ENCODE peak calls at places on chromosomes 4 and X, in six cellular contexts. One of them, this sample, is unnamed.

GRCh38 chr4:86963697-86964096 is 28.9 kb downstream of the AFF1 start:
- DNase-seq in BJ: no peak
- DNase-seq in CD4-positive, CD25-positive, alpha-beta regulatory T cell: no peak
- DNase-seq in ovary: no peak
- DNase-seq in Panc1: no peak
- DNase-seq in cardiac muscle cell: no peak
- DNase-seq in this sample: no peak

GRCh38 chr4:119490335-119490734 is 138.3 kb downstream of the PDE5A start:
- DNase-seq in cardiac muscle cell: peak
- DNase-seq in BJ: no peak
- DNase-seq in CD4-positive, CD25-positive, alpha-beta regulatory T cell: no peak
- DNase-seq in Panc1: peak
- DNase-seq in ovary: no peak
- DNase-seq in this sample: no peak

GRCh38 chr4:110005461-110006056 is 92.9 kb downstream of the EGF start:
- DNase-seq in ovary: no peak
- DNase-seq in Panc1: peak
- DNase-seq in CD4-positive, CD25-positive, alpha-beta regulatory T cell: peak
- DNase-seq in BJ: no peak
- DNase-seq in cardiac muscle cell: peak
- DNase-seq in this sample: peak

GRCh38 chr4:156419080-156419638 is 465.5 kb upstream of the CTSO start:
- DNase-seq in Panc1: no peak
- DNase-seq in cardiac muscle cell: no peak
- DNase-seq in ovary: no peak
- DNase-seq in BJ: no peak
- DNase-seq in CD4-positive, CD25-positive, alpha-beta regulatory T cell: no peak
- DNase-seq in this sample: no peak

GRCh38 chrX:47817421-47817820 is 19.3 kb upstream of the ZNF81 start:
- DNase-seq in Panc1: no peak
- DNase-seq in cardiac muscle cell: no peak
- DNase-seq in BJ: no peak
- DNase-seq in CD4-positive, CD25-positive, alpha-beta regulatory T cell: no peak
- DNase-seq in ovary: no peak
- DNase-seq in this sample: no peak

GRCh38 chr4:21512351-21512750 is 436.2 kb downstream of the KCNIP4 start:
- DNase-seq in CD4-positive, CD25-positive, alpha-beta regulatory T cell: no peak
- DNase-seq in Panc1: no peak
- DNase-seq in cardiac muscle cell: peak
- DNase-seq in BJ: peak
- DNase-seq in ovary: no peak
- DNase-seq in this sample: peak

GRCh38 chr4:54100607-54101189 is 735 bp downstream of the GSX2 start:
- DNase-seq in ovary: no peak
- DNase-seq in Panc1: no peak
- DNase-seq in BJ: no peak
- DNase-seq in cardiac muscle cell: no peak
- DNase-seq in CD4-positive, CD25-positive, alpha-beta regulatory T cell: no peak
- DNase-seq in this sample: no peak

GRCh38 chr4:31737419-31737818 is 1017.2 kb downstream of the PCDH7 start:
- DNase-seq in CD4-positive, CD25-positive, alpha-beta regulatory T cell: no peak
- DNase-seq in cardiac muscle cell: peak
- DNase-seq in Panc1: no peak
- DNase-seq in ovary: no peak
- DNase-seq in BJ: no peak
- DNase-seq in this sample: no peak

GRCh38 chr4:102725229-102725628 is 35.5 kb downstream of the MANBA start:
- DNase-seq in cardiac muscle cell: no peak
- DNase-seq in Panc1: no peak
- DNase-seq in CD4-positive, CD25-positive, alpha-beta regulatory T cell: no peak
- DNase-seq in BJ: no peak
- DNase-seq in ovary: no peak
- DNase-seq in this sample: no peak
- H3K4me3 ChIP-seq in cardiac muscle cell: no peak
- H3K4me3 ChIP-seq in Panc1: no peak
- H3K4me3 ChIP-seq in CD4-positive, CD25-positive, alpha-beta regulatory T cell: no peak
- H3K4me3 ChIP-seq in BJ: no peak
- H3K4me3 ChIP-seq in ovary: no peak
- H3K4me3 ChIP-seq in this sample: no peak

GRCh38 chrX:155215443-155216178 is 649 bp upstream of the VBP1 start:
- DNase-seq in BJ: no peak
- DNase-seq in cardiac muscle cell: no peak
- DNase-seq in Panc1: peak
- DNase-seq in ovary: no peak
- DNase-seq in CD4-positive, CD25-positive, alpha-beta regulatory T cell: peak
- DNase-seq in this sample: no peak
- H3K4me3 ChIP-seq in BJ: peak
- H3K4me3 ChIP-seq in cardiac muscle cell: peak
- H3K4me3 ChIP-seq in Panc1: peak
- H3K4me3 ChIP-seq in ovary: peak
- H3K4me3 ChIP-seq in CD4-positive, CD25-positive, alpha-beta regulatory T cell: peak
- H3K4me3 ChIP-seq in this sample: peak

GRCh38 chr4:151690164-151690856 is 70.5 kb downstream of the GATB start:
- DNase-seq in BJ: peak
- DNase-seq in CD4-positive, CD25-positive, alpha-beta regulatory T cell: no peak
- DNase-seq in Panc1: no peak
- DNase-seq in cardiac muscle cell: no peak
- DNase-seq in ovary: no peak
- DNase-seq in this sample: peak

GRCh38 chr4:151688785-151689043 is 72.1 kb downstream of the GATB start:
- DNase-seq in Panc1: no peak
- DNase-seq in ovary: no peak
- DNase-seq in cardiac muscle cell: no peak
- DNase-seq in CD4-positive, CD25-positive, alpha-beta regulatory T cell: no peak
- DNase-seq in BJ: no peak
- DNase-seq in this sample: no peak

GRCh38 chr4:151690884-151691283 is 69.9 kb downstream of the GATB start:
- DNase-seq in Panc1: no peak
- DNase-seq in ovary: no peak
- DNase-seq in CD4-positive, CD25-positive, alpha-beta regulatory T cell: no peak
- DNase-seq in cardiac muscle cell: no peak
- DNase-seq in BJ: no peak
- DNase-seq in this sample: peak

GRCh38 chr4:151688003-151688784 is 72.6 kb downstream of the GATB start:
- DNase-seq in Panc1: no peak
- DNase-seq in cardiac muscle cell: peak
- DNase-seq in BJ: no peak
- DNase-seq in ovary: no peak
- DNase-seq in CD4-positive, CD25-positive, alpha-beta regulatory T cell: no peak
- DNase-seq in this sample: no peak

DNA sequence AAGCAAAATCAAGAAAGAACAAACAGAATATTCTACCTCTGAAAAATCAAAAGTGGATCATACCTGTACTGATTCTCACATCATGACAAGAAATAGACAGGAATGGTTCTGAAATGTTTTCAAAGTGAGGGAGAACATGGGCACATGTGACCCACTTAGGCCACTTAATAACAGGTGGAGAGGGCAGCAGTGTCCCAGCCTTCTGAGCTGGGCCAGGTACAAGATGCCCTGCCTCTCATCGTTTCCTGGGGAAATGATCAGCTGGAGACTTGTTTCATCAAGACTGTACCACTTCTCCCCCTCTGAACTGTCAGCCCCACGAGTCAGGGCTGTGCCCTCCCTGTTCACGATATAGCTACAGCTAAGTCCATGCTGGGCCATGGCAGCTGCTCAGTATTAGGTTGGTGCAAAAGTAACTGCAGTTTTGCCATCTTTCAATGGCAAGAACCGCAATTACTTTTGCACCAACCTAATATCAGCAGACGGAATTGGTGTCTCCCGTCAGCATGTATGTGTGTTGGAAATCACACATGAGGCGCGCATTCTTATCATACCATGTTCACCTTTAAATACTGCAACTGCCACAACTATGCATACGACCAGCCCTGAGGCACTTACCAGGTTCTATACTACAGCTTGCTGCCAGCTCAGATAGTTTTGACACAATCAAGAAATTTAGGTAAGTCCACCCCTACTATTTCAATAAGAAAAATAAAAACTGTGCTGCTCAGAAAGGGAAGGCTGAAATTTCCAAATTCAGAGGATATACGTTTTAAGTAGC is 71.4 kb downstream of the GATB start:
- DNase-seq in CD4-positive, CD25-positive, alpha-beta regulatory T cell: no peak
- DNase-seq in cardiac muscle cell: no peak
- DNase-seq in Panc1: no peak
- DNase-seq in ovary: no peak
- DNase-seq in BJ: no peak
- DNase-seq in this sample: no peak
- H3K4me3 ChIP-seq in CD4-positive, CD25-positive, alpha-beta regulatory T cell: no peak
- H3K4me3 ChIP-seq in cardiac muscle cell: no peak
- H3K4me3 ChIP-seq in Panc1: no peak
- H3K4me3 ChIP-seq in ovary: no peak
- H3K4me3 ChIP-seq in BJ: no peak
- H3K4me3 ChIP-seq in this sample: no peak

DNA sequence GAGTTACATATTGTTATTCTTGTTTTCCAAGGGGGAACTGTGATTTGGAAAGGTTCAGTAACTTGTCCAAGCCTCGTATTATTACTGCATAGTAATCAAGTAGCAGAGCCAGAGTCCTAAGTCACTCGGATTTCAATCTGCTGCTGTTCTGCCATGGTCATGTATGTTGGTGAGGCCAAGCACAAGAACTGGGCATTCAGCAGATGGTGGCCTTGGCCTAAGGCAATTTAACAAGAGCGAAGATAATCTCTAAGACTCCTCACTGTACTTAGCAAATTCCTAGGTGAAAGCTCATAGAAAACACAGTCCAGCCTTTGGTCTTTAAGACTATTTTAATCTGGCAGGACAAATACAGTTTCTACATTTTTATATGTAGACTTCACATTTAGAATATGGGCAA is 64.8 kb downstream of the NDST3 start:
- DNase-seq in BJ: no peak
- DNase-seq in ovary: no peak
- DNase-seq in cardiac muscle cell: no peak
- DNase-seq in CD4-positive, CD25-positive, alpha-beta regulatory T cell: no peak
- DNase-seq in Panc1: no peak
- DNase-seq in this sample: no peak
- H3K4me3 ChIP-seq in BJ: no peak
- H3K4me3 ChIP-seq in ovary: no peak
- H3K4me3 ChIP-seq in cardiac muscle cell: no peak
- H3K4me3 ChIP-seq in CD4-positive, CD25-positive, alpha-beta regulatory T cell: no peak
- H3K4me3 ChIP-seq in Panc1: no peak
- H3K4me3 ChIP-seq in this sample: no peak

GRCh38 chr4:70666369-70666768 is at the start of gene JCHAIN:
- DNase-seq in BJ: no peak
- DNase-seq in ovary: no peak
- DNase-seq in Panc1: no peak
- DNase-seq in CD4-positive, CD25-positive, alpha-beta regulatory T cell: no peak
- DNase-seq in cardiac muscle cell: no peak
- DNase-seq in this sample: no peak
- H3K4me3 ChIP-seq in BJ: no peak
- H3K4me3 ChIP-seq in ovary: no peak
- H3K4me3 ChIP-seq in Panc1: no peak
- H3K4me3 ChIP-seq in CD4-positive, CD25-positive, alpha-beta regulatory T cell: no peak
- H3K4me3 ChIP-seq in cardiac muscle cell: no peak
- H3K4me3 ChIP-seq in this sample: no peak

DNA sequence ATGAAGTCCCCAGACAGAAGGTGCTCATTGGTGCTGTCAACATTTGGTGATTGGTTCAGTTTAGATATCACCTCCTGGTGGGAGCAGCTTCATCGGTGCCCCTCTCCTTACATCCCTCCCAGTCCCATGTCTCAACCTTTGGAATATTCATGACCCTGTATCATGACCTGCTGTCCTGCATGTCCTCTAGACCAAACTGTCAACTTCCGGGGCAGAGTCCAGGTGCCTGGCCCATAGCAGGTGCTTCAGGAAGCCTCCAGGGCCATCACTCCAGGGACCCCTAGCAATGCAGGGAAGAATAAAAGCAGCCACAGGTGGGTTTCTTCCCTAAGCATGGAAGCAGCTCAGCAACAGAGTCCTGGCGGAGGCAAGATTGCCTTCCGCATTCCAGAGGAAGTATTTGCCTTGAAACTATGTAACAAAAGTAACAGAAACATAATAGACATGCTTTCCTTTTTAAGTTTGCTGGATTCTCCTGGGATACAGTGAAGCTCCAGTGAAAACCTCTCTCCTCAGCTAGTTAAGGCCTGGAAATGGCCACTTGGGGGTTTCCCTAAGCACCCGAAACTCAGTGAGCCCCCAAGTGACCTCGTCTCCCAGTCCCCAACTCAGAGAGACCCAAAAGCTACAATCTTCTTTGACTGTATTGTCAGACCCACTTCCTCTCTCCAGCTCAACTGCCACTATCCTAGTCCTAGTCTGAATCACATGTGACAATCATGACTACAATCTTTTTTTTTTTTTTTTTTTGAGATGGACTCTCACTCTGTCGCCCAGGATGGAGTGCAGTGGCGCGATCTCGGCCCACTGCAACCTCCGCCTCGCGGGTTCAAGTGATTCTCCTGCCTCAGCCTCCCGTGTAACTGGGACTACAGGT is 1.3 kb upstream of the ATP6AP1 start:
- DNase-seq in CD4-positive, CD25-positive, alpha-beta regulatory T cell: no peak
- DNase-seq in BJ: no peak
- DNase-seq in ovary: no peak
- DNase-seq in cardiac muscle cell: no peak
- DNase-seq in Panc1: no peak
- DNase-seq in this sample: no peak
- H3K4me3 ChIP-seq in CD4-positive, CD25-positive, alpha-beta regulatory T cell: no peak
- H3K4me3 ChIP-seq in BJ: no peak
- H3K4me3 ChIP-seq in ovary: no peak
- H3K4me3 ChIP-seq in cardiac muscle cell: no peak
- H3K4me3 ChIP-seq in Panc1: peak
- H3K4me3 ChIP-seq in this sample: no peak

This sample was measured in AG09309.